ENCODE peak calls at places on chromosome 20, in nine cellular contexts. L is RPMI7951; G is activated T-helper 9 cell treated with anti-CD3 and anti-CD28 coated beads, Interleukin-2, amount 50 U/mL, for 16 hours; R is lower lobe of right lung; C is KBM-7; F is activated naive CD4-positive, alpha-beta T cell; B is C1 segment of cervical spinal cord; U is psoas muscle; H is stimulated activated CD4-positive, alpha-beta T cell treated with anti-CD3 and anti-CD28 coated beads, Interleukin-15, amount 100 ng/mL, for 48 hours. W is an unnamed sample.

GRCh38 chr20:38790210-38791053 is 15.1 kb upstream of the PPP1R16B start:
- DNase-seq in L (peak), G (peak), R (no peak), C (peak), F (no peak), B (peak), U (no peak), H (peak), W (peak)

GRCh38 chr20:56554869-56555268 is 21.8 kb downstream of the FAM209B start:
- DNase-seq in L (peak), G (no peak), R (no peak), C (peak), F (no peak), B (peak), U (no peak), H (no peak), W (no peak)

GRCh38 chr20:34074101-34074760 is 37.8 kb downstream of the EIF2S2 start:
- DNase-seq in L (peak), G (no peak), R (no peak), C (no peak), F (no peak), B (no peak), U (no peak), H (peak), W (no peak)

GRCh38 chr20:37976862-37977261 is 56.4 kb downstream of the TTI1 start:
- DNase-seq in L (no peak), G (no peak), R (no peak), C (no peak), F (no peak), B (no peak), U (no peak), H (no peak), W (no peak)

GRCh38 chr20:63706852-63707557 is 771 bp downstream of the ARFRP1 start:
- DNase-seq in L (peak), G (peak), R (peak), C (peak), F (peak), B (no peak), U (peak), H (peak), W (no peak)

GRCh38 chr20:24702501-24703283 is 233.3 kb downstream of the SYNDIG1 start:
- DNase-seq in L (no peak), G (no peak), R (no peak), C (no peak), F (no peak), B (no peak), U (no peak), H (no peak), W (no peak)

GRCh38 chr20:63857751-63858392 is 3.4 kb upstream of the ABHD16B start:
- DNase-seq in L (peak), G (no peak), R (no peak), C (no peak), F (no peak), B (no peak), U (no peak), H (no peak), W (no peak)

GRCh38 chr20:30812739-30813411 is 444.6 kb upstream of the DEFB115 start:
- DNase-seq in L (no peak), G (no peak), R (no peak), C (no peak), F (no peak), B (no peak), U (no peak), H (no peak), W (no peak)

GRCh38 chr20:5095931-5096330 is 23.8 kb downstream of the PCNA start:
- DNase-seq in L (no peak), G (no peak), R (no peak), C (no peak), F (no peak), B (no peak), U (no peak), H (no peak), W (no peak)

GRCh38 chr20:51017313-51017712 is 5.6 kb downstream of the KCNG1 start:
- DNase-seq in L (no peak), G (no peak), R (no peak), C (no peak), F (no peak), B (no peak), U (no peak), H (no peak), W (no peak)

GRCh38 chr20:51651921-51652549 is 109.5 kb upstream of the NFATC2 start:
- DNase-seq in L (no peak), G (no peak), R (no peak), C (peak), F (no peak), B (no peak), U (no peak), H (no peak), W (no peak)

GRCh38 chr20:11057624-11058023 is 383.8 kb upstream of the JAG1 start:
- DNase-seq in L (no peak), G (no peak), R (no peak), C (no peak), F (no peak), B (no peak), U (no peak), H (no peak), W (no peak)

GRCh38 chr20:62316331-62317166 is 13.8 kb downstream of the ADRM1 start:
- DNase-seq in L (no peak), G (no peak), R (no peak), C (no peak), F (no peak), B (peak), U (no peak), H (no peak), W (no peak)

GRCh38 chr20:371755-372542 is 8.6 kb upstream of the TRIB3 start:
- DNase-seq in L (peak), G (no peak), R (peak), C (peak), F (no peak), B (no peak), U (peak), H (no peak), W (peak)

GRCh38 chr20:2922957-2923356 is 49.7 kb downstream of the PTPRA start:
- DNase-seq in L (no peak), G (no peak), R (no peak), C (no peak), F (no peak), B (no peak), U (no peak), H (no peak), W (no peak)

GRCh38 chr20:19683168-19683567 is 74.9 kb upstream of the RIN2 start:
- DNase-seq in L (no peak), G (no peak), R (no peak), C (no peak), F (no peak), B (no peak), U (no peak), H (no peak), W (no peak)

GRCh38 chr20:54622338-54623280 is 147.2 kb downstream of the DOK5 start:
- DNase-seq in L (no peak), G (no peak), R (no peak), C (no peak), F (no peak), B (no peak), U (no peak), H (no peak), W (no peak)

GRCh38 chr20:10505320-10506226 is 70.5 kb downstream of the SLX4IP start:
- DNase-seq in L (no peak), G (no peak), R (no peak), C (peak), F (no peak), B (no peak), U (peak), H (no peak), W (peak)

GRCh38 chr20:44762466-44763140 is 16.9 kb downstream of the KCNK15 start:
- DNase-seq in L (no peak), G (no peak), R (no peak), C (no peak), F (no peak), B (no peak), U (no peak), H (no peak), W (no peak)

GRCh38 chr20:433300-433975 is 25.3 kb downstream of the RBCK1 start:
- DNase-seq in L (peak), G (peak), R (no peak), C (no peak), F (no peak), B (no peak), U (no peak), H (peak), W (no peak)

GRCh38 chr20:25053207-25054132 is 4.5 kb downstream of the ACSS1 start:
- DNase-seq in L (peak), G (no peak), R (no peak), C (peak), F (no peak), B (peak), U (peak), H (no peak), W (peak)

GRCh38 chr20:11912013-11912663 is 5.6 kb upstream of the BTBD3 start:
- DNase-seq in L (peak), G (no peak), R (no peak), C (peak), F (no peak), B (peak), U (no peak), H (no peak), W (peak)

GRCh38 chr20:55882922-55883321 is 122.4 kb downstream of the CBLN4 start:
- DNase-seq in L (no peak), G (no peak), R (no peak), C (no peak), F (no peak), B (no peak), U (no peak), H (no peak), W (no peak)

GRCh38 chr20:22699396-22699795 is 115.0 kb upstream of the FOXA2 start:
- DNase-seq in L (no peak), G (no peak), R (no peak), C (no peak), F (no peak), B (no peak), U (no peak), H (no peak), W (no peak)

GRCh38 chr20:63663332-63664066 is 5.4 kb downstream of the RTEL1 start:
- DNase-seq in L (no peak), G (no peak), R (no peak), C (no peak), F (no peak), B (no peak), U (no peak), H (no peak), W (no peak)

GRCh38 chr20:45039470-45039811 is 61.5 kb downstream of the KCNS1 start:
- DNase-seq in L (no peak), G (no peak), R (no peak), C (no peak), F (no peak), B (no peak), U (no peak), H (no peak), W (peak)

GRCh38 chr20:49795125-49795424 is 17.6 kb upstream of the SLC9A8 start:
- DNase-seq in L (no peak), G (no peak), R (no peak), C (no peak), F (no peak), B (no peak), U (no peak), H (no peak), W (no peak)

GRCh38 chr20:51955756-51956155 is 153.4 kb upstream of the SALL4 start:
- DNase-seq in L (no peak), G (no peak), R (no peak), C (no peak), F (no peak), B (no peak), U (no peak), H (no peak), W (no peak)

GRCh38 chr20:5402903-5403531 is 86.3 kb upstream of the PROKR2 start:
- DNase-seq in L (peak), G (no peak), R (no peak), C (peak), F (no peak), B (no peak), U (no peak), H (peak), W (peak)

GRCh38 chr20:16472045-16472872 is 101.0 kb downstream of the KIF16B start:
- DNase-seq in L (peak), G (no peak), R (peak), C (peak), F (no peak), B (no peak), U (no peak), H (no peak), W (no peak)

W was measured in AML-193.